ENCODE peak calls at places on chromosome 4, in seven cellular contexts. O, G, A, M, Z, J and Y are unnamed samples.

GRCh38 chr4:124234771-124235170 is 477.8 kb downstream of the ANKRD50 start:
- DNase-seq in O (no peak), G (no peak), A (no peak), M (no peak), Z (no peak), J (no peak), Y (no peak)

GRCh38 chr4:8819421-8820177 is 52.0 kb downstream of the HMX1 start:
- DNase-seq in O (no peak), G (no peak), A (no peak), M (no peak), Z (no peak), J (no peak), Y (no peak)

GRCh38 chr4:141028024-141028529 is 105.2 kb downstream of the RNF150 start:
- DNase-seq in O (peak; percentile 83), G (peak; percentile 52), A (no peak), M (no peak), Z (no peak), J (no peak), Y (no peak)

GRCh38 chr4:160038560-160038959 is 935.7 kb downstream of the RAPGEF2 start:
- DNase-seq in O (no peak), G (no peak), A (no peak), M (no peak), Z (no peak), J (no peak), Y (no peak)

GRCh38 chr4:86367577-86367976 is 7.7 kb upstream of the MAPK10 start:
- DNase-seq in O (no peak), G (no peak), A (no peak), M (no peak), Z (no peak), J (peak; percentile 39), Y (no peak)

GRCh38 chr4:123652501-123652900 is 255.9 kb downstream of the SPRY1 start:
- DNase-seq in O (peak; percentile 24), G (no peak), A (no peak), M (no peak), Z (no peak), J (no peak), Y (no peak)

GRCh38 chr4:31995943-31996901 is 1276.1 kb downstream of the PCDH7 start:
- DNase-seq in O (no peak), G (no peak), A (no peak), M (no peak), Z (no peak), J (no peak), Y (peak; percentile 22)

GRCh38 chr4:168524006-168524405 is 27.2 kb downstream of the PALLD start:
- DNase-seq in O (peak; percentile 88), G (peak; percentile 6), A (no peak), M (no peak), Z (no peak), J (peak; percentile 90), Y (no peak)